ENCODE peak calls at places on chromosomes 6 and 20, in four cellular contexts. U is NCI-H460, J is left colon, H is neural crest cell. L is an unnamed sample.

GRCh38 chr6:22250486-22250885 is 46.4 kb downstream of the PRL start:
- DNase-seq in U (no peak), J (no peak), H (no peak), L (peak)

GRCh38 chr6:56002336-56002735 is 126.9 kb upstream of the BMP5 start:
- DNase-seq in U (no peak), J (no peak), H (no peak), L (no peak)

GRCh38 chr6:137734875-137735182 is 132.2 kb upstream of the TNFAIP3 start:
- DNase-seq in U (peak), J (no peak), H (no peak), L (no peak)

GRCh38 chr6:33172307-33173227 is 19.7 kb downstream of the COL11A2 start:
- DNase-seq in U (no peak), J (no peak), H (no peak), L (peak)

GRCh38 chr6:107697682-107698081 is 126.4 kb downstream of the SCML4 start:
- DNase-seq in U (no peak), J (no peak), H (no peak), L (no peak)

GRCh38 chr20:32382102-32382950 is 24.2 kb downstream of the ASXL1 start:
- DNase-seq in U (no peak), J (no peak), H (no peak), L (no peak)

GRCh38 chr6:73766040-73766439 is 70.0 kb downstream of the CD109 start:
- DNase-seq in U (no peak), J (no peak), H (no peak), L (no peak)

GRCh38 chr6:92827104-92827503 is 592.3 kb downstream of the EPHA7 start:
- DNase-seq in U (no peak), J (no peak), H (no peak), L (no peak)

GRCh38 chr6:52958546-52959255 is 36.4 kb downstream of the GSTA4 start:
- DNase-seq in U (no peak), J (no peak), H (no peak), L (no peak)

GRCh38 chr6:3748208-3748701 is 3.3 kb downstream of the PXDC1 start:
- DNase-seq in U (peak), J (peak), H (peak), L (peak)

GRCh38 chr20:43558412-43559146 is at the start of gene SGK2:
- DNase-seq in U (no peak), J (peak), H (no peak), L (no peak)

GRCh38 chr6:15791401-15792137 is 128.7 kb upstream of the DTNBP1 start:
- DNase-seq in U (no peak), J (no peak), H (no peak), L (no peak)

GRCh38 chr20:47360489-47361267 is 4.2 kb upstream of the ZMYND8 start:
- DNase-seq in U (peak), J (peak), H (peak), L (peak)

GRCh38 chr20:34643919-34644318 is 33.0 kb downstream of the PIGU start:
- DNase-seq in U (no peak), J (no peak), H (no peak), L (no peak)

GRCh38 chr20:61813791-61814190 is 251.9 kb downstream of the TAF4 start:
- DNase-seq in U (no peak), J (no peak), H (no peak), L (no peak)

GRCh38 chr20:61570796-61571195 is 318.7 kb downstream of the CDH4 start:
- DNase-seq in U (no peak), J (no peak), H (no peak), L (no peak)

GRCh38 chr20:63080411-63080810 is 73.6 kb upstream of the BHLHE23 start:
- DNase-seq in U (no peak), J (no peak), H (no peak), L (peak)

L was measured in WTC11.